ENCODE peak calls at places on chromosomes 1 and 21, in four cellular contexts. R, X, V and D are unnamed samples.

GRCh38 chr1:40763742-40764532 is 19.6 kb upstream of the KCNQ4 start:
- DNase-seq in R (no peak), X (no peak), V (no peak), D (no peak)

GRCh38 chr1:56844709-56845108 is 9.9 kb upstream of the C8A start:
- DNase-seq in R (no peak), X (no peak), V (no peak), D (no peak)

GRCh38 chr1:172470149-172470548 is 26.3 kb upstream of the PIGC start:
- DNase-seq in R (no peak), X (no peak), V (no peak), D (peak)

GRCh38 chr1:154765970-154766369 is 104.1 kb downstream of the KCNN3 start:
- DNase-seq in R (peak), X (no peak), V (peak), D (peak)

GRCh38 chr1:41726899-41727748 is 191.6 kb downstream of the HIVEP3 start:
- DNase-seq in R (no peak), X (peak), V (no peak), D (no peak)

GRCh38 chr1:235952950-235953615 is 86.4 kb upstream of the LYST start:
- DNase-seq in R (no peak), X (no peak), V (no peak), D (no peak)

GRCh38 chr1:205915354-205915990 is 27.8 kb downstream of the SLC26A9 start:
- DNase-seq in R (no peak), X (no peak), V (no peak), D (no peak)

GRCh38 chr1:59291566-59291965 is 5.3 kb upstream of the FGGY start:
- DNase-seq in R (no peak), X (no peak), V (no peak), D (no peak)

GRCh38 chr1:184035719-184036516 is 1.6 kb downstream of the COLGALT2 start:
- DNase-seq in R (no peak), X (no peak), V (no peak), D (no peak)

GRCh38 chr1:195946500-195946899 is 661.7 kb downstream of the KCNT2 start:
- DNase-seq in R (no peak), X (no peak), V (no peak), D (no peak)

GRCh38 chr1:103191327-103191726 is 83.0 kb upstream of the COL11A1 start:
- DNase-seq in R (no peak), X (no peak), V (no peak), D (no peak)

GRCh38 chr21:40070871-40071270 is 203.6 kb downstream of the PCP4 start:
- DNase-seq in R (no peak), X (no peak), V (no peak), D (peak)

GRCh38 chr21:25898671-25899070 is 163.9 kb downstream of the GABPA start:
- DNase-seq in R (no peak), X (no peak), V (no peak), D (no peak)

GRCh38 chr1:77347646-77348045 is 65.8 kb downstream of the AK5 start:
- DNase-seq in R (peak), X (no peak), V (no peak), D (no peak)

GRCh38 chr1:153778051-153778823 is 3.0 kb downstream of the SLC27A3 start:
- DNase-seq in R (no peak), X (no peak), V (no peak), D (no peak)

GRCh38 chr1:6134206-6134605 is 45.9 kb downstream of the CHD5 start:
- DNase-seq in R (no peak), X (no peak), V (no peak), D (no peak)

GRCh38 chr1:114154146-114154962 is 685 bp upstream of the SYT6 start:
- DNase-seq in R (peak), X (no peak), V (peak), D (no peak)

GRCh38 chr1:223500560-223501425 is 107.6 kb downstream of the CCDC185 start:
- DNase-seq in R (peak), X (peak), V (no peak), D (no peak)

GRCh38 chr1:30174499-30174898 is 548.9 kb downstream of the MATN1 start:
- DNase-seq in R (no peak), X (no peak), V (no peak), D (no peak)

GRCh38 chr1:18645172-18646090 is 14.8 kb downstream of the PAX7 start:
- DNase-seq in R (no peak), X (no peak), V (peak), D (no peak)

GRCh38 chr1:1491601-1492000 is 20.0 kb downstream of the ATAD3B start:
- DNase-seq in R (no peak), X (no peak), V (no peak), D (no peak)

GRCh38 chr1:69913967-69914366 is 291.4 kb downstream of the LRRC40 start:
- DNase-seq in R (peak), X (no peak), V (no peak), D (peak)
- TF ChIP-seq CTCF in R (no peak), X (no peak), V (no peak), D (no peak)

GRCh38 chr21:16597768-16598167 is 868.0 kb downstream of the USP25 start:
- DNase-seq in R (no peak), X (no peak), V (no peak), D (no peak)
- H3K4me3 ChIP-seq in R (no peak), X (no peak), V (no peak), D (no peak)

GRCh38 chr21:42563261-42564045 is 49.8 kb downstream of the SLC37A1 start:
- DNase-seq in R (no peak), X (no peak), V (no peak), D (no peak)

GRCh38 chr21:42562816-42563215 is 49.2 kb downstream of the SLC37A1 start:
- DNase-seq in R (no peak), X (no peak), V (no peak), D (no peak)

GRCh38 chr21:42560517-42561179 is 47.0 kb downstream of the SLC37A1 start:
- DNase-seq in R (no peak), X (no peak), V (no peak), D (no peak)

GRCh38 chr21:42562258-42562657 is 48.6 kb downstream of the SLC37A1 start:
- DNase-seq in R (no peak), X (no peak), V (no peak), D (no peak)

GRCh38 chr21:42561742-42562141 is 48.1 kb downstream of the SLC37A1 start:
- DNase-seq in R (no peak), X (no peak), V (no peak), D (no peak)
- TF ChIP-seq CTCF in R (no peak), X (no peak), V (no peak), D (peak)

GRCh38 chr1:229751629-229752028 is 125.6 kb downstream of the URB2 start:
- DNase-seq in R (no peak), X (no peak), V (no peak), D (no peak)

GRCh38 chr1:229757226-229757625 is 131.2 kb downstream of the URB2 start:
- DNase-seq in R (no peak), X (no peak), V (no peak), D (no peak)

GRCh38 chr1:229756666-229757065 is 130.6 kb downstream of the URB2 start:
- DNase-seq in R (peak), X (no peak), V (no peak), D (no peak)

GRCh38 chr1:229752679-229753078 is 126.6 kb downstream of the URB2 start:
- DNase-seq in R (no peak), X (no peak), V (no peak), D (no peak)

GRCh38 chr1:229753764-229754553 is 127.9 kb downstream of the URB2 start:
- DNase-seq in R (no peak), X (no peak), V (no peak), D (no peak)
- H3K4me3 ChIP-seq in R (no peak), X (no peak), V (no peak), D (no peak)

DNA sequence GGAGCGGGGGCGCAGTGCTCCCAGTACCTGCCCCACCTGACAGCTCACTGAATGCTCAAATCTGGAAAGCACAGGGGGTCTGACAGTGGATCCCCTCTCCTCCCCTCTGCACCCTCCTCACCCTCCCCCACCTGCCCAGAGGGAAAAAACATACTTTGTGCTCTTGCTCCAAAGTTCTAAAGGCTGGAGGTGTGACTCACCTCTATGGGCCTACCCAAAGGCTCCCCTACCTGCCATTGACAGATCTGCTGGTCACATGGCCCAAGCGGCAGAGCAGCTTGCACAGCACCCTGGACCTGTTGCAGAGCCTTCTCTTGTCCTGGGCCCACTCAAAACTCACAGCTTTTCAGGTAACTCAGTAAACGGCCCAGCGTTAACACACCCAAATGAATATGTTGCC is 55.7 kb downstream of the ADSS2 start:
- DNase-seq in R (no peak), X (no peak), V (no peak), D (no peak)
- TF ChIP-seq CTCF in R (no peak), X (no peak), V (no peak), D (no peak)

GRCh38 chr1:203311368-203312301 is 6.3 kb downstream of the BTG2 start:
- DNase-seq in R (no peak), X (no peak), V (no peak), D (no peak)

GRCh38 chr1:203308205-203309114 is 3.1 kb downstream of the BTG2 start:
- DNase-seq in R (no peak), X (no peak), V (no peak), D (no peak)

GRCh38 chr1:203307690-203308126 is 2.4 kb downstream of the BTG2 start:
- DNase-seq in R (no peak), X (no peak), V (no peak), D (no peak)

GRCh38 chr1:203306970-203307541 is 1.7 kb downstream of the BTG2 start:
- DNase-seq in R (peak), X (no peak), V (no peak), D (no peak)

GRCh38 chr1:203309115-203309429 is 3.8 kb downstream of the BTG2 start:
- DNase-seq in R (no peak), X (no peak), V (no peak), D (no peak)
- H3K4me3 ChIP-seq in R (no peak), X (no peak), V (no peak), D (no peak)